ENCODE peak calls at places on chromosomes 7 and 10, in four cellular contexts. One of them, this sample, is unnamed.

GRCh38 chr10:88932539-88933256 is 19.9 kb downstream of the ACTA2 start:
- DNase-seq in PC-3: peak
- DNase-seq in HCT116: peak
- DNase-seq in SK-N-SH: peak
- DNase-seq in this sample: peak

GRCh38 chr7:92973964-92974363 is 137.6 kb upstream of the CDK6 start:
- DNase-seq in PC-3: peak
- DNase-seq in SK-N-SH: no peak
- DNase-seq in HCT116: no peak
- DNase-seq in this sample: no peak

GRCh38 chr10:133325392-133325760 is 11.3 kb downstream of the CALY start:
- DNase-seq in PC-3: no peak
- DNase-seq in SK-N-SH: peak
- DNase-seq in HCT116: no peak
- DNase-seq in this sample: no peak

GRCh38 chr7:100572949-100573675 is 588 bp downstream of the SAP25 start:
- DNase-seq in HCT116: no peak
- DNase-seq in PC-3: no peak
- DNase-seq in SK-N-SH: peak
- DNase-seq in this sample: no peak

GRCh38 chr7:138935438-138936079 is 45.6 kb downstream of the KIAA1549 start:
- DNase-seq in HCT116: peak
- DNase-seq in PC-3: peak
- DNase-seq in SK-N-SH: peak
- DNase-seq in this sample: no peak

GRCh38 chr10:100825325-100825875 is 80.0 kb downstream of the PAX2 start:
- DNase-seq in SK-N-SH: no peak
- DNase-seq in PC-3: no peak
- DNase-seq in HCT116: no peak
- DNase-seq in this sample: no peak

GRCh38 chr7:134737561-134738353 is 41.7 kb upstream of the CALD1 start:
- DNase-seq in HCT116: no peak
- DNase-seq in SK-N-SH: no peak
- DNase-seq in PC-3: no peak
- DNase-seq in this sample: no peak

GRCh38 chr10:29257106-29257783 is 31.6 kb upstream of the LYZL1 start:
- DNase-seq in SK-N-SH: no peak
- DNase-seq in PC-3: peak
- DNase-seq in HCT116: no peak
- DNase-seq in this sample: no peak

GRCh38 chr7:74656421-74656910 is 1.1 kb upstream of the GTF2I start:
- DNase-seq in SK-N-SH: peak
- DNase-seq in PC-3: peak
- DNase-seq in HCT116: no peak
- DNase-seq in this sample: peak

GRCh38 chr10:17386616-17387075 is 67.7 kb downstream of the ST8SIA6 start:
- DNase-seq in PC-3: no peak
- DNase-seq in SK-N-SH: no peak
- DNase-seq in HCT116: no peak
- DNase-seq in this sample: no peak

GRCh38 chr7:15016315-15016667 is 113.7 kb upstream of the DGKB start:
- DNase-seq in SK-N-SH: no peak
- DNase-seq in PC-3: no peak
- DNase-seq in HCT116: no peak
- DNase-seq in this sample: no peak
- TF ChIP-seq CTCF in SK-N-SH: no peak
- TF ChIP-seq CTCF in PC-3: no peak
- TF ChIP-seq CTCF in HCT116: no peak
- TF ChIP-seq CTCF in this sample: peak

GRCh38 chr10:44818721-44819127 is 92.4 kb upstream of the TMEM72 start:
- DNase-seq in PC-3: no peak
- DNase-seq in HCT116: no peak
- DNase-seq in SK-N-SH: no peak
- DNase-seq in this sample: no peak
- TF ChIP-seq EZH2phosphoT487 in PC-3: no peak
- TF ChIP-seq EZH2phosphoT487 in HCT116: no peak
- TF ChIP-seq EZH2phosphoT487 in SK-N-SH: no peak
- TF ChIP-seq EZH2phosphoT487 in this sample: no peak

DNA sequence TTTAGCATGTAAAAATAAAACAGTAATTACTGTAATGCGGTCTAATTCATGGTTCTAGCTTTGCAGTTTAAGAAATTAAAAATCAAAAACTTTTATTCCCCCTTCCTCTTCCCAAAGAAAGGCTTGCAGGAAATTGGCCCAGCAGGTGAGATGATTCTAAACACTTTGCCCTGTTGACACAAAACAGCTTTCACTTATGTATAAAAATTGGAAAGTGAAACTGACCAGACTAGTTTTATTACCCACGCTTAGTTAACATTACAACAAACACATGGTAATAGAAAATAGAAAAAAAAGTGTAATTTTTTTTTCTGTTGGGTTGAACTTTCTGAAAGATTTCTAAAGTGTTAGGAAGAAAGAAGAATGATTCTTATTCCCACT is 1.2 kb upstream of the CCDC6 start:
- DNase-seq in SK-N-SH: no peak
- DNase-seq in HCT116: no peak
- DNase-seq in PC-3: peak
- DNase-seq in this sample: no peak
- H3K4me3 ChIP-seq in SK-N-SH: peak
- H3K4me3 ChIP-seq in HCT116: peak
- H3K4me3 ChIP-seq in PC-3: peak
- H3K4me3 ChIP-seq in this sample: peak

DNA sequence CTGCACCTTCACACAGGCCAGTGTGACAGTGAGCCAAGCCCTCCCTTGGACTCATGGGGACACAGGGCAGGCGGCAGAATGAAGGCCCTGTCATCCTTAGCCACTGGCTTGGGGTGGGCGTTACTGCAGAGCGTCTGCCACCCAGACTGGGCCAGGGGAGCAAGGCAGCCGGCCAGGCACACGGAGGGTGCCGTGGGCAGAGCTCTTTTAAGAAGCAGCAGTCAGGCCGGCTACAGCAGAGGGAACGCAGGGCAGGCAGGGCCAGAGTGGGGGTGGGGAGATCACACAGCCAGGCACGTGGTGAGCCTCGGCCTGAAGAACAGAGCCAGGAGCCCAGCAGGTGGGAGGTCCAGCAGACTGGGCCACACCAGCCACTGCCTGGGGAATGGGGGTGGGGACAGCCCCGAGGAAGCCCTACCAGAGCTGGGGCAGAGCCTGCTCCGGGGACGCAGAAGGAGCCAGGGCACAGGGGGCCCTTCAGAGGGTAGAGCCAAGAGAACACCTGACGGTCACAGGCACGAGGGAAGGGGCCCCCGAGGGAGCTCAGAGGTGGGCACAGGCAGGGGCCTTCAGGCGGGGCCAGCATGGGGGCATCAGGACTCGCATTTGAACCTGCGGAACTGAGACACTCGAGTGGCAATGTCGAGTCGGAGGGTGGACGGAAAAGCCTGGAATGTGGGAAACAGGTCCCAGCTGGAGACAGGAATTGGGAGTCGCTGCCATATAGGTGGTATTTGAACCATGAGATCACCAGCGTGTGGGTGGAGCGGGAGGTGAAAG is 14.1 kb downstream of the STK32C start:
- DNase-seq in PC-3: no peak
- DNase-seq in HCT116: no peak
- DNase-seq in SK-N-SH: peak
- DNase-seq in this sample: no peak
- TF ChIP-seq CTCF in PC-3: no peak
- TF ChIP-seq CTCF in HCT116: no peak
- TF ChIP-seq CTCF in SK-N-SH: no peak
- TF ChIP-seq CTCF in this sample: no peak

GRCh38 chr7:497346-497745 is 22.3 kb downstream of the PDGFA start:
- DNase-seq in PC-3: no peak
- DNase-seq in HCT116: no peak
- DNase-seq in SK-N-SH: no peak
- DNase-seq in this sample: no peak
- TF ChIP-seq EZH2phosphoT487 in PC-3: no peak
- TF ChIP-seq EZH2phosphoT487 in HCT116: no peak
- TF ChIP-seq EZH2phosphoT487 in SK-N-SH: no peak
- TF ChIP-seq EZH2phosphoT487 in this sample: no peak

This sample was measured in OCI-LY7.